ENCODE peak calls at places on chromosomes 5 and 9, in five cellular contexts. A, G, E, U and L are unnamed samples.

GRCh38 chr5:14900661-14901461 is 29.3 kb upstream of the ANKH start:
- DNase-seq in A (no peak), G (no peak), E (no peak), U (no peak), L (no peak)

GRCh38 chr5:138503487-138504270 is 38.4 kb downstream of the EGR1 start:
- DNase-seq in A (peak; percentile 17), G (peak; percentile 78), E (peak; percentile 80), U (peak; percentile 52), L (peak; percentile 80)

GRCh38 chr9:137317021-137317978 is 15.2 kb upstream of the NRARP start:
- DNase-seq in A (no peak), G (peak; percentile 9), E (peak; percentile 10), U (no peak), L (no peak)

GRCh38 chr9:22036866-22037626 is 27.9 kb upstream of the CDKN2B start:
- DNase-seq in A (no peak), G (no peak), E (no peak), U (peak; percentile 94), L (no peak)

GRCh38 chr9:133046900-133047295 is 14.9 kb upstream of the CEL start:
- DNase-seq in A (no peak), G (no peak), E (no peak), U (no peak), L (no peak)

GRCh38 chr5:149309354-149309753 is 35.9 kb upstream of the GRPEL2 start:
- DNase-seq in A (no peak), G (no peak), E (no peak), U (no peak), L (no peak)

GRCh38 chr9:15513335-15513734 is 2.6 kb upstream of the PSIP1 start:
- DNase-seq in A (no peak), G (peak; percentile 66), E (no peak), U (no peak), L (peak; percentile 33)

GRCh38 chr5:368162-369084 is 46.9 kb downstream of the AHRR start:
- DNase-seq in A (peak; percentile 73), G (no peak), E (no peak), U (no peak), L (no peak)

GRCh38 chr5:173984218-173984617 is 4.8 kb upstream of the C5orf47 start:
- DNase-seq in A (no peak), G (peak; percentile 65), E (peak; percentile 45), U (no peak), L (no peak)

GRCh38 chr9:69121155-69122085 is 52.7 kb upstream of the TJP2 start:
- DNase-seq in A (no peak), G (peak; percentile 86), E (peak; percentile 83), U (peak; percentile 44), L (peak; percentile 51)

GRCh38 chr5:178213003-178213449 is 8.7 kb downstream of the HNRNPAB start:
- DNase-seq in A (no peak), G (no peak), E (no peak), U (no peak), L (no peak)

GRCh38 chr5:93606384-93606752 is 23.3 kb downstream of the NR2F1 start:
- DNase-seq in A (no peak), G (no peak), E (no peak), U (no peak), L (no peak)

GRCh38 chr5:6424110-6424659 is 24.5 kb upstream of the UBE2QL1 start:
- DNase-seq in A (no peak), G (no peak), E (no peak), U (no peak), L (no peak)

GRCh38 chr5:97508864-97509263 is 325.8 kb upstream of the RIOK2 start:
- DNase-seq in A (no peak), G (no peak), E (no peak), U (no peak), L (no peak)

GRCh38 chr5:140270008-140270407 is 32.9 kb downstream of the PFDN1 start:
- DNase-seq in A (no peak), G (no peak), E (no peak), U (no peak), L (no peak)

GRCh38 chr9:73270967-73271722 is 119.5 kb downstream of the ANXA1 start:
- DNase-seq in A (no peak), G (no peak), E (peak; percentile 75), U (peak; percentile 88), L (peak; percentile 75)

GRCh38 chr9:89450213-89450612 is 47.7 kb downstream of the SEMA4D start:
- DNase-seq in A (no peak), G (no peak), E (no peak), U (no peak), L (no peak)

GRCh38 chr5:127878174-127878750 is 175.1 kb downstream of the CCDC192 start:
- DNase-seq in A (no peak), G (peak; percentile 60), E (peak; percentile 59), U (peak; percentile 59), L (peak; percentile 57)

GRCh38 chr9:74132986-74133385 is 364.1 kb upstream of the RORB start:
- DNase-seq in A (no peak), G (peak; percentile 26), E (no peak), U (no peak), L (no peak)

GRCh38 chr5:134084570-134084969 is 29.9 kb upstream of the TCF7 start:
- DNase-seq in A (no peak), G (no peak), E (no peak), U (no peak), L (no peak)

GRCh38 chr9:106718996-106719395 is 144.0 kb upstream of the ZNF462 start:
- DNase-seq in A (no peak), G (no peak), E (no peak), U (peak; percentile 50), L (no peak)

GRCh38 chr5:173859315-173860038 is 28.7 kb upstream of the CPEB4 start:
- DNase-seq in A (no peak), G (no peak), E (no peak), U (no peak), L (no peak)

GRCh38 chr5:171309526-171310333 is 682 bp downstream of the TLX3 start:
- DNase-seq in A (no peak), G (peak; percentile 68), E (no peak), U (no peak), L (no peak)

GRCh38 chr5:171307843-171308452 is 1.1 kb upstream of the TLX3 start:
- DNase-seq in A (no peak), G (peak; percentile 28), E (no peak), U (no peak), L (no peak)

GRCh38 chr5:171310334-171310815 is 1.3 kb downstream of the TLX3 start:
- DNase-seq in A (no peak), G (no peak), E (no peak), U (no peak), L (no peak)

GRCh38 chr5:171308453-171309275 is at the start of gene TLX3:
- DNase-seq in A (no peak), G (peak; percentile 88), E (no peak), U (peak; percentile 24), L (peak; percentile 15)

GRCh38 chr5:171309276-171309525 is 153 bp downstream of the TLX3 start:
- DNase-seq in A (no peak), G (no peak), E (no peak), U (no peak), L (no peak)
- TF ChIP-seq EZH2 in A (no peak), G (no peak), E (no peak), U (no peak), L (no peak)

GRCh38 chr5:169719360-169720314 is 82.6 kb downstream of the DOCK2 start:
- DNase-seq in A (peak; percentile 59), G (no peak), E (no peak), U (no peak), L (no peak)

GRCh38 chr5:169717298-169717697 is 80.2 kb downstream of the DOCK2 start:
- DNase-seq in A (no peak), G (no peak), E (no peak), U (peak; percentile 97), L (peak; percentile 43)

GRCh38 chr5:169723103-169723831 is 86.2 kb downstream of the DOCK2 start:
- DNase-seq in A (no peak), G (no peak), E (no peak), U (no peak), L (no peak)

GRCh38 chr5:169724303-169724702 is 87.2 kb downstream of the DOCK2 start:
- DNase-seq in A (no peak), G (no peak), E (no peak), U (no peak), L (no peak)

GRCh38 chr5:169721771-169722170 is 84.7 kb downstream of the DOCK2 start:
- DNase-seq in A (no peak), G (no peak), E (no peak), U (no peak), L (no peak)
- H3K4me3 ChIP-seq in A (no peak overlapping the region), G (no peak overlapping the region), E (no peak overlapping the region), U (no peak overlapping the region), L (no peak overlapping the region)

GRCh38 chr5:55232194-55232984 is 1.0 kb downstream of the CCNO start:
- DNase-seq in A (no peak), G (peak; percentile 75), E (peak; percentile 23), U (peak; percentile 77), L (peak; percentile 52)
- TF ChIP-seq EZH2 in A (peak; percentile 33), G (peak; percentile 97), E (peak; percentile 56), U (no peak), L (no peak)

GRCh38 chr9:6630502-6631206 is 14.9 kb downstream of the GLDC start:
- DNase-seq in A (peak; percentile 61), G (peak; percentile 64), E (no peak), U (no peak), L (no peak)
- H3K4me3 ChIP-seq in A (peak overlapping the region; percentile 39), G (no peak overlapping the region), E (no peak overlapping the region), U (no peak overlapping the region), L (no peak overlapping the region)

DNA sequence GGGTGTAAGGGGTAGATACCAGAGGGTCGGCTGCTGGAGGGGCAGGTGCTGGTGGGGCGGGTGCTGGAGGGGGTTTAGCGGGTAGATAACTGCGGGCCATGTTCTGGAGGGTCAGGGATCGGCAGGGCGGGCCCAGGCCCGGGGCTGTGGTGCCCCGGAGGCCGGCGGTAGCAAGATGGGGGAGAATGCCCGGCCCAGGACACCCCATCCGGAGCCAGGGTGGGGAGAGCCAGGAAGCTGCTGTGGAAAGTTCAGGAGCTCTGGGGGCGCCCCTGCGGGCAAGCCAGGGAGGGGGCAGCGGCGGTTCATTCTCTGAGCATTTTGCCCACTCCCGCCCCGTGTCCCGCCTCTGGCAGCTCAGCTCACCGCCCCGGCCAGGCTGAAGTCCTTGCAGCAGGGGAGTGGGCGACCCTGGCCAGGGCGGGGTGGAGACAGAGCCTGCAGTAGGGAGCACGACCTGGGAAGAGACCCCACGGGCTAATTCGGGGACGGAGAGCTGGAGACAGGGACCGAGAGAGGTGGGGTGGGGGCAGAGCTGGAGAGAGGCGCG is 538 bp downstream of the PRRT1B start:
- DNase-seq in A (no peak), G (no peak), E (no peak), U (no peak), L (no peak)
- TF ChIP-seq EZH2 in A (no peak), G (no peak), E (no peak), U (peak; percentile 91), L (peak; percentile 71)